ENCODE peak calls at places on chromosomes 6 and 20, in six cellular contexts. N is ascending aorta, X is colonic mucosa, F is keratinocyte, M is heart left ventricle, B is DND-41. K is an unnamed sample. For H3K4me1, the result is how much of the 10 kb centered on the place peaks cover.

GRCh38 chr6:14747881-14748520 is 497.9 kb upstream of the JARID2 start:
- DNase-seq in N (no peak), X (no peak), F (no peak), M (no peak), B (no peak), K (no peak)

GRCh38 chr6:157240059-157240959 is 83.0 kb downstream of the TMEM242 start:
- DNase-seq in N (peak), X (peak), F (no peak), M (peak), B (no peak), K (no peak)

GRCh38 chr6:156776841-156777576 is at the start of gene ARID1B:
- DNase-seq in N (no peak), X (peak), F (no peak), M (peak), B (peak), K (peak)

GRCh38 chr6:73460044-73460443 is 1.5 kb upstream of the MTO1 start:
- DNase-seq in N (no peak), X (no peak), F (no peak), M (no peak), B (no peak), K (no peak)

GRCh38 chr6:35476004-35476403 is 7.8 kb downstream of the RPL10A start:
- DNase-seq in N (no peak), X (no peak), F (no peak), M (no peak), B (no peak), K (no peak)

GRCh38 chr6:45715508-45715803 is 300.2 kb downstream of the CLIC5 start:
- DNase-seq in N (no peak), X (no peak), F (no peak), M (no peak), B (no peak), K (no peak)

GRCh38 chr6:126035764-126036163 is 49.4 kb downstream of the TRMT11 start:
- DNase-seq in N (no peak), X (no peak), F (no peak), M (no peak), B (no peak), K (no peak)

GRCh38 chr20:37915434-37915787 is 12.5 kb downstream of the VSTM2L start:
- DNase-seq in N (no peak), X (no peak), F (no peak), M (no peak), B (no peak), K (no peak)

GRCh38 chr20:57007171-57007540 is 259.3 kb downstream of the BMP7 start:
- DNase-seq in N (no peak), X (no peak), F (no peak), M (no peak), B (no peak), K (no peak)

GRCh38 chr6:149470948-149471347 is 13.9 kb downstream of the ZC3H12D start:
- DNase-seq in N (no peak), X (no peak), F (no peak), M (no peak), B (no peak), K (no peak)

GRCh38 chr6:119678961-119679360 is 329.4 kb upstream of the MAN1A1 start:
- DNase-seq in N (no peak), X (no peak), F (no peak), M (no peak), B (no peak), K (no peak)
- TF ChIP-seq CTCF in N (no peak), X (no peak), F (no peak), M (no peak), B (no peak), K (no peak)

GRCh38 chr20:34022843-34023234 is 29.1 kb downstream of the RALY start:
- DNase-seq in N (no peak), X (no peak), F (no peak), M (no peak), B (no peak), K (no peak)
- H3K4me1 ChIP-seq in N (under half), X (under half), F (half or more), M (half or more), B (under half), K (under half)

DNA sequence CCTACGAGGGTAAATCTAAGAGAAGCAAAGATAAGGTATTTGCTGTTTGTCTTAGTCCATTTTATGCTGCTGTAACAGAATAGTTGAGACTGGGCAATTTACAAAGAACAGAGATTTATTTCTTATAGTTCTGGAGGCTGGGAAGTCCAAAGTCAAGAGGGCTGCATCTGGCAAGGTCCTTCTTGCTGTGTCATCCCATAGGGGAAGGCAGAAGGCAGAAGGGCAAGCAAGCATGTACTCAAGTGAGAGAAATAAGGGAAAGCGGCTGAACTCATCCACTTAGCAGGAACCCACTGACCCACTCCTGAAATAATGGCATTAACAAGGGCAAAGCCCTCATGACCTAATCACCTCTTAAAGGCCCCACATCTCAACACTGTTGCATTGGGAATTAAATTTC is 102.7 kb downstream of the AGPAT4 start:
- DNase-seq in N (no peak), X (no peak), F (no peak), M (no peak), B (no peak), K (no peak)
- TF ChIP-seq CTCF in N (no peak), X (no peak), F (no peak), M (no peak), B (no peak), K (no peak)

DNA sequence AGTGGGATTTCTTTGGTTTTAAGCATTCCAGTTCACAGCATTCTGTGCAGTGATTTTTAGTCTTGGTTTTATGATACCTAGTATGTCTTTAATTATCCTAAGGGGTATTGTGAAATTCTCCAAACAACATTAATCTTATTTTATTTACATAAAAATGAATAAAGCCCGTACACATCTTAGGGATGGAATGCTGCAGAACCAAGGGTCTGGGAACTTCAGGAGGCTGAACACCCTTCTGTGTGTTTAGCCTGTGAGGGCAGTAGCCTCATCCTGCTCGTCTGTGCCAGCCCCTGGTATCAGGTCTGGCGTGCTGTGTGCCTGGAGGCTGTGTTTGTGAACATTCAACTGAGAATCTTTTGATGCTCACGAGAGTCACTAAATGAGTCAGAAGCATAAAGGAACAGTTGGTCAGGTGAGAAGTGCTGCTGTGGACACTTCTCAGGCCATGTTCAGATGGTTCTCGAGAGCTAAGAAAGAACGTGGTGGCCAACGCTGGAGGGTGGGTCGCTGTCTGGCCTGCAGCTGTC is 25.2 kb upstream of the C20orf204 start:
- DNase-seq in N (no peak), X (no peak), F (no peak), M (no peak), B (no peak), K (no peak)
- H3K4me1 ChIP-seq in N (under half), X (under half), F (under half), M (under half), B (under half), K (under half)

GRCh38 chr6:168616807-168617756 is 176.1 kb downstream of the SMOC2 start:
- DNase-seq in N (no peak), X (no peak), F (no peak), M (no peak), B (no peak), K (no peak)
- TF ChIP-seq CTCF in N (peak), X (peak), F (no peak), M (peak), B (no peak), K (no peak)